ENCODE peak calls at places on chromosomes 13 and 19, in five cellular contexts. O is ovary, P is HCT116, G is A549, M is psoas muscle. W is an unnamed sample.

GRCh38 chr13:80814541-80814940 is 473.6 kb upstream of the SPRY2 start:
- DNase-seq in G (no peak), O (no peak), M (no peak), P (no peak), W (no peak)

GRCh38 chr19:28963481-28964245 is 249.3 kb downstream of the UQCRFS1 start:
- DNase-seq in P (no peak), M (no peak), G (no peak), O (no peak), W (no peak)

GRCh38 chr13:29516880-29517279 is 78.6 kb downstream of the SLC7A1 start:
- DNase-seq in O (no peak), P (no peak), G (no peak), M (no peak), W (no peak)

GRCh38 chr13:43766766-43767165 is 20.0 kb downstream of the ENOX1 start:
- DNase-seq in G (no peak), M (peak), O (no peak), P (no peak), W (no peak)

GRCh38 chr13:38824342-38824741 is 137.5 kb downstream of the FREM2 start:
- DNase-seq in G (no peak), O (no peak), P (no peak), M (no peak), W (no peak)

GRCh38 chr19:19530423-19530804 is 1.7 kb downstream of the YJEFN3 start:
- DNase-seq in G (no peak), O (no peak), P (no peak), M (no peak), W (no peak)

GRCh38 chr19:31066385-31066784 is 282.9 kb downstream of the TSHZ3 start:
- DNase-seq in M (no peak), O (no peak), P (no peak), G (peak), W (no peak)

GRCh38 chr13:67230774-67231480 is 791 bp upstream of the PCDH9 start:
- DNase-seq in P (no peak), O (peak), M (peak), G (peak), W (no peak)

GRCh38 chr19:17576758-17577532 is 21.5 kb downstream of the COLGALT1 start:
- DNase-seq in P (peak), O (peak), M (no peak), G (peak), W (no peak)

GRCh38 chr19:53521373-53522202 is 16.4 kb upstream of the ZNF331 start:
- DNase-seq in G (no peak), M (no peak), O (no peak), P (no peak), W (no peak)

GRCh38 chr19:18340237-18340989 is at the start of gene PGPEP1:
- DNase-seq in O (peak), P (no peak), M (peak), G (no peak), W (peak)

GRCh38 chr13:35978607-35979316 is 152.4 kb downstream of the DCLK1 start:
- DNase-seq in G (peak), O (no peak), M (no peak), P (peak), W (no peak)

GRCh38 chr13:101408154-101408553 is 8.2 kb downstream of the NALCN start:
- DNase-seq in P (no peak), G (no peak), M (no peak), O (no peak), W (no peak)

GRCh38 chr19:32104465-32105235 is 240.8 kb upstream of the ZNF507 start:
- DNase-seq in O (no peak), M (no peak), P (no peak), G (no peak), W (no peak)

GRCh38 chr13:88932950-88933349 is 1261.8 kb downstream of the SLITRK5 start:
- DNase-seq in P (no peak), M (no peak), G (no peak), O (no peak), W (no peak)

GRCh38 chr19:5627395-5627904 is 4.6 kb downstream of the SAFB start:
- DNase-seq in P (no peak), O (no peak), G (no peak), M (peak), W (peak)

GRCh38 chr19:1945899-1946298 is 4.9 kb downstream of the CSNK1G2 start:
- DNase-seq in M (peak), P (no peak), G (peak), O (peak), W (no peak)

GRCh38 chr19:50844296-50844935 is 10.3 kb upstream of the KLK3 start:
- DNase-seq in G (no peak), M (no peak), P (no peak), O (no peak), W (no peak)

GRCh38 chr13:83372786-83373185 is 509.5 kb downstream of the SLITRK1 start:
- DNase-seq in M (no peak), P (no peak), O (no peak), G (no peak), W (no peak)

GRCh38 chr19:50639121-50640112 is at the start of gene SYT3:
- DNase-seq in G (peak), M (no peak), P (no peak), O (no peak), W (no peak)

GRCh38 chr13:42153371-42153770 is 104.9 kb downstream of the DGKH start:
- DNase-seq in G (no peak), P (no peak), M (no peak), O (no peak), W (no peak)

GRCh38 chr19:41540041-41540695 is 35.8 kb upstream of the CEACAM21 start:
- DNase-seq in G (no peak), O (no peak), P (no peak), M (no peak), W (no peak)

GRCh38 chr19:38710416-38710702 is 33.9 kb downstream of the CAPN12 start:
- DNase-seq in P (no peak), O (no peak), G (no peak), M (no peak), W (no peak)

GRCh38 chr19:3285647-3286176 is 61.3 kb downstream of the CELF5 start:
- DNase-seq in M (no peak), P (no peak), O (peak), G (peak), W (no peak)

GRCh38 chr19:37964109-37964508 is 57.1 kb downstream of the SIPA1L3 start:
- DNase-seq in M (no peak), P (no peak), O (no peak), G (no peak), W (no peak)

GRCh38 chr13:99399623-99399974 is 92.4 kb upstream of the GPR183 start:
- DNase-seq in O (peak), P (no peak), G (no peak), M (no peak), W (no peak)

GRCh38 chr13:60210510-60211065 is 46.9 kb upstream of the DIAPH3 start:
- DNase-seq in O (no peak), G (no peak), M (no peak), P (no peak), W (no peak)

GRCh38 chr19:47176071-47176626 is 45.5 kb downstream of the SAE1 start:
- DNase-seq in P (no peak), M (no peak), O (no peak), G (no peak), W (no peak)

GRCh38 chr13:23473236-23473635 is 39.7 kb upstream of the SACS start:
- DNase-seq in M (no peak), P (no peak), G (no peak), O (no peak), W (no peak)

GRCh38 chr13:37306778-37307544 is 201.5 kb upstream of the CSNK1A1L start:
- DNase-seq in O (no peak), M (no peak), P (no peak), G (no peak), W (no peak)

GRCh38 chr13:35888327-35888940 is 242.7 kb downstream of the DCLK1 start:
- DNase-seq in M (no peak), O (no peak), P (no peak), G (no peak), W (no peak)

GRCh38 chr13:20191902-20192469 is 752 bp downstream of the GJB2 start:
- DNase-seq in M (no peak), O (no peak), P (no peak), G (no peak), W (no peak)

GRCh38 chr13:93388701-93389100 is 162.1 kb downstream of the GPC6 start:
- DNase-seq in G (no peak), O (no peak), M (no peak), P (no peak), W (no peak)

GRCh38 chr13:23696610-23697009 is 126.4 kb downstream of the TNFRSF19 start:
- DNase-seq in M (no peak), O (no peak), G (no peak), P (no peak), W (no peak)

GRCh38 chr13:85408415-85408814 is 390.8 kb downstream of the SLITRK6 start:
- DNase-seq in P (no peak), G (no peak), O (no peak), M (no peak), W (no peak)

GRCh38 chr13:99894835-99895427 is 76.6 kb downstream of the ZIC5 start:
- DNase-seq in P (no peak), M (no peak), O (no peak), G (no peak), W (no peak)

GRCh38 chr13:41668130-41668757 is 210.9 kb downstream of the RGCC start:
- DNase-seq in M (peak), P (peak), O (no peak), G (peak), W (peak)

GRCh38 chr13:47764817-47765216 is 236.3 kb downstream of the SUCLA2 start:
- DNase-seq in G (no peak), M (no peak), P (no peak), O (no peak), W (no peak)

GRCh38 chr19:17830567-17831418 is 9.5 kb upstream of the INSL3 start:
- DNase-seq in O (peak), M (peak), P (peak), G (peak), W (no peak)

GRCh38 chr19:32691952-32692726 is 518 bp downstream of the NUDT19 start:
- DNase-seq in P (no peak), M (peak), O (peak), G (no peak), W (peak)

DNA sequence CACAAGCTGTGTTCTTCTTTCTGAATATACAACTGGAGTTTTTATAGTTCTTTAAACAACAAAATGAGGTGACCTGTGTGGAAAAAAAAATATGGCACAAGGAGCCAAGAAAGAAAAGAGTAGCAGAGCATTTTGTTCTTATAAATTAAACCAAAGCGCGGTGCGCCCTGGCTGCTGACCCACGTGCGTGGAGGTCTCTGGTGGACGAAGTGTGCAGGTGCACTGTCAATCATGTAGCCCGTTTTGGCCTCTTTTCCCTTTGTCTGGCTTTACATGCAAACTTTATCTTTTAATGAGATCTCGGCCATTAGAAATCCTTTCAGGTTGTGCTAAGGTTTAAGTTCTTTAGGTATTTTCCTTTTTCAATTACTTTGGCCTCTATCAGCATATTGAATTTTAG is 443.8 kb upstream of the SLC10A2 start:
- DNase-seq in P (no peak), O (no peak), G (no peak), M (no peak), W (no peak)
- TF ChIP-seq CTCF in P (peak), O (no peak), G (no peak), M (no peak), W (no peak)

GRCh38 chr13:74576504-74576903 is 442.3 kb upstream of the KLF12 start:
- DNase-seq in G (no peak), O (no peak), P (no peak), M (no peak), W (no peak)

GRCh38 chr13:74573654-74574053 is 439.4 kb upstream of the KLF12 start:
- DNase-seq in G (no peak), P (no peak), O (no peak), M (no peak), W (no peak)

GRCh38 chr13:74575729-74576125 is 441.5 kb upstream of the KLF12 start:
- DNase-seq in P (no peak), G (peak), O (peak), M (peak), W (no peak)

GRCh38 chr13:74571811-74572210 is 437.6 kb upstream of the KLF12 start:
- DNase-seq in G (no peak), P (no peak), O (no peak), M (no peak), W (no peak)

DNA sequence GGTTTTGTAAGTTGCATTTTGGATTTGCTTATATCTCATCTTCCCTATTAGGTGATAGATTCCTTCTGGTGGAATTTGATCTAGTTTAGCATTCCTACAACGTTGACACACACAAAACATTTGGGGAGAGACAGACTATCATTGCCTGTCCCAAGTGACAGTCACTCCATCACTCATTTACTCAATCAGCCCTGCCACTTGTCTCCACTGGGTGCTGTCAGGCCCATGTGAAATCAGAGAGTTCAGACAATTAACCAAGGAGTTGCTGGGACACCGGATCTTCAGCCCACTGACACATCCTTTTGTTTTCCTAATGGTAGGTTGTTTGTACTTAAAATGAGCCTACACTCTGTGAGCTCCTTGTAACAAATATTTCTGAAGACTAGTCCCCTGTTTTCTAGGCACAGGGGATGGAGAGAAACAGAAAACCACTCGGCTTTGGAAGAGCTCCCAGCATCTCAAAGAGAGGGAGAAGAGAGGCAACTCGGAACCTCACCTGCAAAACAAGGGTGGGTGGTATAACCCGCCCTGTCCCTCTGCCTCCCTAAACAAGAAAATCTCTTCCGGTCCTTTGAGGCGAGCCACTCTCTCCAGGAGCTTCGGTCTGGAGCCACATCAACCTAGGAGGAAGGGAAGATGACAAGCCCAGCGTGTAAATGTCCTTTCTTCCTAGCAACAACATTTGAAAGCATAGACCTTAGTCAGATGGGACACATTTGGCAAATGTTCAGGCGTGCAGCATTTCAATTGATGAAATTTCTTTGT is 440.9 kb upstream of the KLF12 start:
- DNase-seq in M (no peak), O (no peak), P (no peak), G (no peak), W (no peak)
- TF ChIP-seq CTCF in M (no peak), O (no peak), P (no peak), G (no peak), W (no peak)

GRCh38 chr19:49616532-49616931 is 23.4 kb downstream of the RRAS start:
- DNase-seq in G (no peak), M (no peak), O (no peak), P (no peak), W (no peak)

GRCh38 chr19:49615861-49616260 is 24.1 kb downstream of the RRAS start:
- DNase-seq in O (no peak), M (no peak), G (no peak), P (no peak), W (no peak)

GRCh38 chr19:49613374-49613773 is 22.4 kb downstream of the PRR12 start:
- DNase-seq in G (peak), P (no peak), O (no peak), M (no peak), W (no peak)

GRCh38 chr19:49616945-49617344 is 23.0 kb downstream of the RRAS start:
- DNase-seq in M (no peak), G (no peak), O (no peak), P (no peak), W (no peak)

GRCh38 chr19:49614096-49614857 is 23.3 kb downstream of the PRR12 start:
- DNase-seq in O (no peak), G (peak), M (no peak), P (no peak), W (no peak)
- TF ChIP-seq CTCF in O (no peak), G (peak), M (no peak), P (no peak), W (peak)

GRCh38 chr13:26541678-26542553 is 15.6 kb upstream of the WASF3 start:
- DNase-seq in M (no peak), P (no peak), O (no peak), G (no peak), W (no peak)
- TF ChIP-seq CTCF in M (no peak), P (no peak), O (no peak), G (no peak), W (no peak)

DNA sequence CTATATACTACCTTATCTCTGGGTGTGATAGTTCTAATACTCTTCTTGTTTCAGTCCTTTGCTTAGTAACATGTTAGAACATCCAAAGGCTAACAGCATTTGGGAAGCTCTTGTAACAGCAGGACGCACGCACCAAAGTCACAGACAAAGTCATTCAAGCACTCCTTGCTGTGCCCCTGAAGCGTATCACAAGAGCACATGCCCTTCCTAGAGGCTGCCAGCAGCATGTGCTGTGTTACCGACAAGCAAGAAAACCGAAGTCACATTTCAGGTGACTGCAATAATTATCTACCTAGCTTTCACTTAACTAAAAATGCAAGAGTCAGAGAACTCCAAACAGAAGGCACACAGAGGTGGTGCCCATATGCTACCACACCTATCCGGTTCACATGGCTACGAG is 194.1 kb downstream of the KLF12 start:
- DNase-seq in P (no peak), O (no peak), M (no peak), G (no peak), W (no peak)
- TF ChIP-seq CTCF in P (no peak), O (no peak), M (no peak), G (no peak), W (no peak)

GRCh38 chr13:31967155-31967554 is 64.4 kb upstream of the FRY start:
- DNase-seq in G (no peak), O (no peak), P (no peak), M (no peak), W (no peak)
- TF ChIP-seq CTCF in G (no peak), O (no peak), P (peak), M (no peak), W (peak)

GRCh38 chr19:48363500-48363809 is 285 bp downstream of the TMEM143 start:
- DNase-seq in P (no peak), M (no peak), G (no peak), O (no peak), W (no peak)
- TF ChIP-seq CTCF in P (no peak), M (no peak), G (no peak), O (no peak), W (no peak)

GRCh38 chr13:30934381-30934780 is 1.9 kb downstream of the TEX26 start:
- DNase-seq in M (no peak), P (no peak), G (no peak), O (no peak), W (no peak)
- TF ChIP-seq CTCF in M (no peak), P (peak), G (no peak), O (no peak), W (no peak)